ENCODE peak calls at places on chromosomes 16 and 17, in seven cellular contexts. One of them, this sample, is unnamed.

GRCh38 chr17:30558313-30559195 is 81.3 kb downstream of the GOSR1 start:
- DNase-seq in smooth muscle cell of the brain vasculature: no peak
- DNase-seq in stimulated activated effector memory CD8-positive, alpha-beta T cell treated with anti-CD3 and anti-CD28 coated beads, Interleukin-12 subunit alpha, Interleukin-12 subunit beta, amount 100 ng/mL, for 72 hours: no peak
- DNase-seq in stromal cell of bone marrow: no peak
- DNase-seq in activated CD4-positive, alpha-beta T cell treated with anti-CD3 and anti-CD28 coated beads, Interleukin-2, amount 50 U/mL, for 1 hour: no peak
- DNase-seq in fibroblast of villous mesenchyme: no peak
- DNase-seq in GM13977: no peak
- DNase-seq in this sample: no peak

GRCh38 chr17:53176629-53177028 is 646.1 kb upstream of the KIF2B start:
- DNase-seq in stimulated activated effector memory CD8-positive, alpha-beta T cell treated with anti-CD3 and anti-CD28 coated beads, Interleukin-12 subunit alpha, Interleukin-12 subunit beta, amount 100 ng/mL, for 72 hours: no peak
- DNase-seq in smooth muscle cell of the brain vasculature: no peak
- DNase-seq in GM13977: no peak
- DNase-seq in stromal cell of bone marrow: no peak
- DNase-seq in fibroblast of villous mesenchyme: no peak
- DNase-seq in activated CD4-positive, alpha-beta T cell treated with anti-CD3 and anti-CD28 coated beads, Interleukin-2, amount 50 U/mL, for 1 hour: no peak
- DNase-seq in this sample: no peak

GRCh38 chr17:48544356-48545021 is 420 bp downstream of the HOXB2 start:
- DNase-seq in activated CD4-positive, alpha-beta T cell treated with anti-CD3 and anti-CD28 coated beads, Interleukin-2, amount 50 U/mL, for 1 hour: peak
- DNase-seq in stimulated activated effector memory CD8-positive, alpha-beta T cell treated with anti-CD3 and anti-CD28 coated beads, Interleukin-12 subunit alpha, Interleukin-12 subunit beta, amount 100 ng/mL, for 72 hours: no peak
- DNase-seq in GM13977: peak
- DNase-seq in smooth muscle cell of the brain vasculature: no peak
- DNase-seq in stromal cell of bone marrow: peak
- DNase-seq in fibroblast of villous mesenchyme: peak
- DNase-seq in this sample: no peak

GRCh38 chr16:10949424-10949970 is 5.1 kb downstream of the CLEC16A start:
- DNase-seq in GM13977: no peak
- DNase-seq in stimulated activated effector memory CD8-positive, alpha-beta T cell treated with anti-CD3 and anti-CD28 coated beads, Interleukin-12 subunit alpha, Interleukin-12 subunit beta, amount 100 ng/mL, for 72 hours: no peak
- DNase-seq in fibroblast of villous mesenchyme: no peak
- DNase-seq in stromal cell of bone marrow: no peak
- DNase-seq in smooth muscle cell of the brain vasculature: no peak
- DNase-seq in activated CD4-positive, alpha-beta T cell treated with anti-CD3 and anti-CD28 coated beads, Interleukin-2, amount 50 U/mL, for 1 hour: peak
- DNase-seq in this sample: peak

GRCh38 chr16:12771341-12771798 is 32.3 kb downstream of the CPPED1 start:
- DNase-seq in stromal cell of bone marrow: no peak
- DNase-seq in stimulated activated effector memory CD8-positive, alpha-beta T cell treated with anti-CD3 and anti-CD28 coated beads, Interleukin-12 subunit alpha, Interleukin-12 subunit beta, amount 100 ng/mL, for 72 hours: no peak
- DNase-seq in activated CD4-positive, alpha-beta T cell treated with anti-CD3 and anti-CD28 coated beads, Interleukin-2, amount 50 U/mL, for 1 hour: no peak
- DNase-seq in smooth muscle cell of the brain vasculature: no peak
- DNase-seq in fibroblast of villous mesenchyme: peak
- DNase-seq in GM13977: no peak
- DNase-seq in this sample: no peak

GRCh38 chr16:404971-405486 is 3.3 kb downstream of the DECR2 start:
- DNase-seq in GM13977: no peak
- DNase-seq in stimulated activated effector memory CD8-positive, alpha-beta T cell treated with anti-CD3 and anti-CD28 coated beads, Interleukin-12 subunit alpha, Interleukin-12 subunit beta, amount 100 ng/mL, for 72 hours: no peak
- DNase-seq in smooth muscle cell of the brain vasculature: no peak
- DNase-seq in stromal cell of bone marrow: no peak
- DNase-seq in activated CD4-positive, alpha-beta T cell treated with anti-CD3 and anti-CD28 coated beads, Interleukin-2, amount 50 U/mL, for 1 hour: no peak
- DNase-seq in fibroblast of villous mesenchyme: no peak
- DNase-seq in this sample: peak

GRCh38 chr17:27984404-27984803 is 58.1 kb upstream of the NLK start:
- DNase-seq in stimulated activated effector memory CD8-positive, alpha-beta T cell treated with anti-CD3 and anti-CD28 coated beads, Interleukin-12 subunit alpha, Interleukin-12 subunit beta, amount 100 ng/mL, for 72 hours: no peak
- DNase-seq in activated CD4-positive, alpha-beta T cell treated with anti-CD3 and anti-CD28 coated beads, Interleukin-2, amount 50 U/mL, for 1 hour: no peak
- DNase-seq in stromal cell of bone marrow: no peak
- DNase-seq in fibroblast of villous mesenchyme: no peak
- DNase-seq in GM13977: no peak
- DNase-seq in smooth muscle cell of the brain vasculature: no peak
- DNase-seq in this sample: no peak

GRCh38 chr16:74466872-74467271 is 45.6 kb upstream of the CLEC18B start:
- DNase-seq in stromal cell of bone marrow: no peak
- DNase-seq in smooth muscle cell of the brain vasculature: no peak
- DNase-seq in activated CD4-positive, alpha-beta T cell treated with anti-CD3 and anti-CD28 coated beads, Interleukin-2, amount 50 U/mL, for 1 hour: no peak
- DNase-seq in fibroblast of villous mesenchyme: no peak
- DNase-seq in stimulated activated effector memory CD8-positive, alpha-beta T cell treated with anti-CD3 and anti-CD28 coated beads, Interleukin-12 subunit alpha, Interleukin-12 subunit beta, amount 100 ng/mL, for 72 hours: no peak
- DNase-seq in GM13977: peak
- DNase-seq in this sample: no peak

GRCh38 chr16:48353565-48354163 is 31.5 kb downstream of the SIAH1 start:
- DNase-seq in GM13977: peak
- DNase-seq in activated CD4-positive, alpha-beta T cell treated with anti-CD3 and anti-CD28 coated beads, Interleukin-2, amount 50 U/mL, for 1 hour: peak
- DNase-seq in fibroblast of villous mesenchyme: peak
- DNase-seq in stimulated activated effector memory CD8-positive, alpha-beta T cell treated with anti-CD3 and anti-CD28 coated beads, Interleukin-12 subunit alpha, Interleukin-12 subunit beta, amount 100 ng/mL, for 72 hours: peak
- DNase-seq in smooth muscle cell of the brain vasculature: peak
- DNase-seq in stromal cell of bone marrow: peak
- DNase-seq in this sample: peak

GRCh38 chr17:8371786-8372185 is 4.7 kb downstream of the KRABD2 start:
- DNase-seq in activated CD4-positive, alpha-beta T cell treated with anti-CD3 and anti-CD28 coated beads, Interleukin-2, amount 50 U/mL, for 1 hour: no peak
- DNase-seq in fibroblast of villous mesenchyme: peak
- DNase-seq in stimulated activated effector memory CD8-positive, alpha-beta T cell treated with anti-CD3 and anti-CD28 coated beads, Interleukin-12 subunit alpha, Interleukin-12 subunit beta, amount 100 ng/mL, for 72 hours: no peak
- DNase-seq in stromal cell of bone marrow: no peak
- DNase-seq in GM13977: no peak
- DNase-seq in smooth muscle cell of the brain vasculature: no peak
- DNase-seq in this sample: no peak

GRCh38 chr16:69741951-69742904 is 12.5 kb downstream of the NOB1 start:
- DNase-seq in fibroblast of villous mesenchyme: peak
- DNase-seq in stromal cell of bone marrow: no peak
- DNase-seq in activated CD4-positive, alpha-beta T cell treated with anti-CD3 and anti-CD28 coated beads, Interleukin-2, amount 50 U/mL, for 1 hour: no peak
- DNase-seq in smooth muscle cell of the brain vasculature: no peak
- DNase-seq in stimulated activated effector memory CD8-positive, alpha-beta T cell treated with anti-CD3 and anti-CD28 coated beads, Interleukin-12 subunit alpha, Interleukin-12 subunit beta, amount 100 ng/mL, for 72 hours: no peak
- DNase-seq in GM13977: no peak
- DNase-seq in this sample: no peak

GRCh38 chr16:68091604-68092261 is 6.6 kb downstream of the NFATC3 start:
- DNase-seq in stromal cell of bone marrow: no peak
- DNase-seq in activated CD4-positive, alpha-beta T cell treated with anti-CD3 and anti-CD28 coated beads, Interleukin-2, amount 50 U/mL, for 1 hour: no peak
- DNase-seq in fibroblast of villous mesenchyme: peak
- DNase-seq in stimulated activated effector memory CD8-positive, alpha-beta T cell treated with anti-CD3 and anti-CD28 coated beads, Interleukin-12 subunit alpha, Interleukin-12 subunit beta, amount 100 ng/mL, for 72 hours: no peak
- DNase-seq in smooth muscle cell of the brain vasculature: no peak
- DNase-seq in GM13977: no peak
- DNase-seq in this sample: no peak

GRCh38 chr17:50304781-50305404 is 30.6 kb downstream of the TMEM92 start:
- DNase-seq in GM13977: no peak
- DNase-seq in activated CD4-positive, alpha-beta T cell treated with anti-CD3 and anti-CD28 coated beads, Interleukin-2, amount 50 U/mL, for 1 hour: no peak
- DNase-seq in fibroblast of villous mesenchyme: peak
- DNase-seq in stimulated activated effector memory CD8-positive, alpha-beta T cell treated with anti-CD3 and anti-CD28 coated beads, Interleukin-12 subunit alpha, Interleukin-12 subunit beta, amount 100 ng/mL, for 72 hours: no peak
- DNase-seq in stromal cell of bone marrow: no peak
- DNase-seq in smooth muscle cell of the brain vasculature: no peak
- DNase-seq in this sample: no peak

GRCh38 chr17:7045492-7046126 is 1.7 kb upstream of the SLC16A11 start:
- DNase-seq in smooth muscle cell of the brain vasculature: no peak
- DNase-seq in stimulated activated effector memory CD8-positive, alpha-beta T cell treated with anti-CD3 and anti-CD28 coated beads, Interleukin-12 subunit alpha, Interleukin-12 subunit beta, amount 100 ng/mL, for 72 hours: no peak
- DNase-seq in stromal cell of bone marrow: peak
- DNase-seq in GM13977: peak
- DNase-seq in activated CD4-positive, alpha-beta T cell treated with anti-CD3 and anti-CD28 coated beads, Interleukin-2, amount 50 U/mL, for 1 hour: peak
- DNase-seq in fibroblast of villous mesenchyme: peak
- DNase-seq in this sample: no peak

GRCh38 chr17:19996086-19996485 is 13.1 kb upstream of the SPECC1 start:
- DNase-seq in fibroblast of villous mesenchyme: peak
- DNase-seq in stromal cell of bone marrow: no peak
- DNase-seq in activated CD4-positive, alpha-beta T cell treated with anti-CD3 and anti-CD28 coated beads, Interleukin-2, amount 50 U/mL, for 1 hour: no peak
- DNase-seq in stimulated activated effector memory CD8-positive, alpha-beta T cell treated with anti-CD3 and anti-CD28 coated beads, Interleukin-12 subunit alpha, Interleukin-12 subunit beta, amount 100 ng/mL, for 72 hours: no peak
- DNase-seq in smooth muscle cell of the brain vasculature: no peak
- DNase-seq in GM13977: no peak
- DNase-seq in this sample: no peak

GRCh38 chr17:46788300-46788699 is 30.2 kb downstream of the WNT3 start:
- DNase-seq in smooth muscle cell of the brain vasculature: no peak
- DNase-seq in stimulated activated effector memory CD8-positive, alpha-beta T cell treated with anti-CD3 and anti-CD28 coated beads, Interleukin-12 subunit alpha, Interleukin-12 subunit beta, amount 100 ng/mL, for 72 hours: no peak
- DNase-seq in activated CD4-positive, alpha-beta T cell treated with anti-CD3 and anti-CD28 coated beads, Interleukin-2, amount 50 U/mL, for 1 hour: no peak
- DNase-seq in fibroblast of villous mesenchyme: no peak
- DNase-seq in GM13977: no peak
- DNase-seq in stromal cell of bone marrow: no peak
- DNase-seq in this sample: no peak

GRCh38 chr16:30953511-30954124 is 3.9 kb upstream of the SETD1A start:
- DNase-seq in smooth muscle cell of the brain vasculature: peak
- DNase-seq in fibroblast of villous mesenchyme: peak
- DNase-seq in stromal cell of bone marrow: peak
- DNase-seq in stimulated activated effector memory CD8-positive, alpha-beta T cell treated with anti-CD3 and anti-CD28 coated beads, Interleukin-12 subunit alpha, Interleukin-12 subunit beta, amount 100 ng/mL, for 72 hours: peak
- DNase-seq in GM13977: no peak
- DNase-seq in activated CD4-positive, alpha-beta T cell treated with anti-CD3 and anti-CD28 coated beads, Interleukin-2, amount 50 U/mL, for 1 hour: peak
- DNase-seq in this sample: peak

GRCh38 chr16:1524366-1524765 is 9.1 kb upstream of the TMEM204 start:
- DNase-seq in stromal cell of bone marrow: no peak
- DNase-seq in smooth muscle cell of the brain vasculature: no peak
- DNase-seq in fibroblast of villous mesenchyme: no peak
- DNase-seq in activated CD4-positive, alpha-beta T cell treated with anti-CD3 and anti-CD28 coated beads, Interleukin-2, amount 50 U/mL, for 1 hour: no peak
- DNase-seq in GM13977: no peak
- DNase-seq in stimulated activated effector memory CD8-positive, alpha-beta T cell treated with anti-CD3 and anti-CD28 coated beads, Interleukin-12 subunit alpha, Interleukin-12 subunit beta, amount 100 ng/mL, for 72 hours: no peak
- DNase-seq in this sample: no peak

GRCh38 chr17:65190467-65191095 is 53.4 kb downstream of the RGS9 start:
- DNase-seq in GM13977: no peak
- DNase-seq in stimulated activated effector memory CD8-positive, alpha-beta T cell treated with anti-CD3 and anti-CD28 coated beads, Interleukin-12 subunit alpha, Interleukin-12 subunit beta, amount 100 ng/mL, for 72 hours: no peak
- DNase-seq in fibroblast of villous mesenchyme: peak
- DNase-seq in activated CD4-positive, alpha-beta T cell treated with anti-CD3 and anti-CD28 coated beads, Interleukin-2, amount 50 U/mL, for 1 hour: no peak
- DNase-seq in stromal cell of bone marrow: no peak
- DNase-seq in smooth muscle cell of the brain vasculature: no peak
- DNase-seq in this sample: no peak

GRCh38 chr16:73066927-73067670 is 19.2 kb upstream of the ZFHX3 start:
- DNase-seq in GM13977: no peak
- DNase-seq in activated CD4-positive, alpha-beta T cell treated with anti-CD3 and anti-CD28 coated beads, Interleukin-2, amount 50 U/mL, for 1 hour: no peak
- DNase-seq in fibroblast of villous mesenchyme: peak
- DNase-seq in smooth muscle cell of the brain vasculature: no peak
- DNase-seq in stimulated activated effector memory CD8-positive, alpha-beta T cell treated with anti-CD3 and anti-CD28 coated beads, Interleukin-12 subunit alpha, Interleukin-12 subunit beta, amount 100 ng/mL, for 72 hours: no peak
- DNase-seq in stromal cell of bone marrow: no peak
- DNase-seq in this sample: no peak

GRCh38 chr17:73750975-73751374 is 106.7 kb upstream of the SDK2 start:
- DNase-seq in fibroblast of villous mesenchyme: no peak
- DNase-seq in smooth muscle cell of the brain vasculature: no peak
- DNase-seq in activated CD4-positive, alpha-beta T cell treated with anti-CD3 and anti-CD28 coated beads, Interleukin-2, amount 50 U/mL, for 1 hour: no peak
- DNase-seq in stimulated activated effector memory CD8-positive, alpha-beta T cell treated with anti-CD3 and anti-CD28 coated beads, Interleukin-12 subunit alpha, Interleukin-12 subunit beta, amount 100 ng/mL, for 72 hours: no peak
- DNase-seq in GM13977: no peak
- DNase-seq in stromal cell of bone marrow: no peak
- DNase-seq in this sample: no peak

GRCh38 chr16:78324649-78325274 is 225.3 kb downstream of the WWOX start:
- DNase-seq in GM13977: no peak
- DNase-seq in smooth muscle cell of the brain vasculature: no peak
- DNase-seq in stromal cell of bone marrow: no peak
- DNase-seq in activated CD4-positive, alpha-beta T cell treated with anti-CD3 and anti-CD28 coated beads, Interleukin-2, amount 50 U/mL, for 1 hour: no peak
- DNase-seq in fibroblast of villous mesenchyme: peak
- DNase-seq in stimulated activated effector memory CD8-positive, alpha-beta T cell treated with anti-CD3 and anti-CD28 coated beads, Interleukin-12 subunit alpha, Interleukin-12 subunit beta, amount 100 ng/mL, for 72 hours: no peak
- DNase-seq in this sample: no peak